ENCODE peak calls at places on chromosomes 12 and 14, in eight cellular contexts. One of them, this sample, is unnamed.

GRCh38 chr12:71731439-71732356 is 23.0 kb upstream of the RAB21 start:
- DNase-seq in left ventricle myocardium inferior: no peak
- DNase-seq in heart left ventricle: no peak
- DNase-seq in cardiac fibroblast: peak; percentile 36
- DNase-seq in HepG2: peak; percentile 79
- DNase-seq in kidney epithelial cell: no peak
- DNase-seq in IMR-90: peak; percentile 80
- DNase-seq in Jurkat, Clone E6-1: peak; percentile 37
- DNase-seq in this sample: no peak

GRCh38 chr14:90005939-90006530 is 50.3 kb downstream of the TDP1 start:
- DNase-seq in Jurkat, Clone E6-1: no peak
- DNase-seq in heart left ventricle: no peak
- DNase-seq in kidney epithelial cell: no peak
- DNase-seq in IMR-90: no peak
- DNase-seq in HepG2: no peak
- DNase-seq in left ventricle myocardium inferior: no peak
- DNase-seq in cardiac fibroblast: no peak
- DNase-seq in this sample: no peak

GRCh38 chr14:61631044-61631692 is 64.1 kb upstream of the HIF1A start:
- DNase-seq in cardiac fibroblast: no peak
- DNase-seq in Jurkat, Clone E6-1: no peak
- DNase-seq in HepG2: no peak
- DNase-seq in left ventricle myocardium inferior: no peak
- DNase-seq in kidney epithelial cell: no peak
- DNase-seq in heart left ventricle: no peak
- DNase-seq in IMR-90: no peak
- DNase-seq in this sample: no peak

GRCh38 chr12:16417058-16417457 is 69.6 kb downstream of the MGST1 start:
- DNase-seq in heart left ventricle: no peak
- DNase-seq in cardiac fibroblast: peak; percentile 2
- DNase-seq in HepG2: no peak
- DNase-seq in IMR-90: no peak
- DNase-seq in left ventricle myocardium inferior: no peak
- DNase-seq in kidney epithelial cell: no peak
- DNase-seq in Jurkat, Clone E6-1: no peak
- DNase-seq in this sample: no peak

GRCh38 chr12:9674226-9674590 is 4.7 kb downstream of the CLEC2D start:
- DNase-seq in left ventricle myocardium inferior: no peak
- DNase-seq in kidney epithelial cell: no peak
- DNase-seq in Jurkat, Clone E6-1: peak; percentile 79
- DNase-seq in HepG2: no peak
- DNase-seq in heart left ventricle: no peak
- DNase-seq in IMR-90: no peak
- DNase-seq in cardiac fibroblast: no peak
- DNase-seq in this sample: no peak

GRCh38 chr14:54427914-54428313 is 13.3 kb downstream of the CNIH1 start:
- DNase-seq in Jurkat, Clone E6-1: no peak
- DNase-seq in cardiac fibroblast: no peak
- DNase-seq in kidney epithelial cell: no peak
- DNase-seq in HepG2: no peak
- DNase-seq in heart left ventricle: no peak
- DNase-seq in left ventricle myocardium inferior: no peak
- DNase-seq in IMR-90: no peak
- DNase-seq in this sample: no peak

GRCh38 chr12:121009744-121010143 is 6.5 kb downstream of the C12orf43 start:
- DNase-seq in left ventricle myocardium inferior: no peak
- DNase-seq in Jurkat, Clone E6-1: peak; percentile 45
- DNase-seq in heart left ventricle: no peak
- DNase-seq in kidney epithelial cell: peak; percentile 5
- DNase-seq in IMR-90: peak; percentile 42
- DNase-seq in cardiac fibroblast: peak; percentile 39
- DNase-seq in HepG2: peak; percentile 49
- DNase-seq in this sample: no peak

GRCh38 chr14:23441076-23441475 is 5.6 kb upstream of the MYH7 start:
- DNase-seq in heart left ventricle: no peak
- DNase-seq in IMR-90: no peak
- DNase-seq in HepG2: no peak
- DNase-seq in cardiac fibroblast: peak; percentile 22
- DNase-seq in kidney epithelial cell: no peak
- DNase-seq in Jurkat, Clone E6-1: no peak
- DNase-seq in left ventricle myocardium inferior: no peak
- DNase-seq in this sample: no peak

GRCh38 chr12:19151298-19151697 is 21.8 kb downstream of the PLEKHA5 start:
- DNase-seq in kidney epithelial cell: no peak
- DNase-seq in left ventricle myocardium inferior: no peak
- DNase-seq in cardiac fibroblast: no peak
- DNase-seq in Jurkat, Clone E6-1: no peak
- DNase-seq in heart left ventricle: no peak
- DNase-seq in IMR-90: no peak
- DNase-seq in HepG2: no peak
- DNase-seq in this sample: no peak

GRCh38 chr14:77036484-77037337 is 8.2 kb upstream of the IRF2BPL start:
- DNase-seq in kidney epithelial cell: no peak
- DNase-seq in HepG2: no peak
- DNase-seq in Jurkat, Clone E6-1: no peak
- DNase-seq in left ventricle myocardium inferior: no peak
- DNase-seq in heart left ventricle: no peak
- DNase-seq in cardiac fibroblast: peak; percentile 16
- DNase-seq in IMR-90: no peak
- DNase-seq in this sample: no peak

GRCh38 chr12:104718581-104718980 is 239.5 kb downstream of the SLC41A2 start:
- DNase-seq in IMR-90: peak; percentile 34
- DNase-seq in HepG2: no peak
- DNase-seq in heart left ventricle: no peak
- DNase-seq in cardiac fibroblast: no peak
- DNase-seq in kidney epithelial cell: no peak
- DNase-seq in Jurkat, Clone E6-1: no peak
- DNase-seq in left ventricle myocardium inferior: no peak
- DNase-seq in this sample: no peak

GRCh38 chr12:71158361-71158882 is 623 bp upstream of the TSPAN8 start:
- DNase-seq in HepG2: peak; percentile 54
- DNase-seq in left ventricle myocardium inferior: no peak
- DNase-seq in IMR-90: no peak
- DNase-seq in heart left ventricle: no peak
- DNase-seq in Jurkat, Clone E6-1: no peak
- DNase-seq in cardiac fibroblast: peak; percentile 9
- DNase-seq in kidney epithelial cell: no peak
- DNase-seq in this sample: no peak

GRCh38 chr12:48750769-48751356 is 34.4 kb upstream of the CCNT1 start:
- DNase-seq in kidney epithelial cell: no peak
- DNase-seq in heart left ventricle: no peak
- DNase-seq in left ventricle myocardium inferior: no peak
- DNase-seq in Jurkat, Clone E6-1: no peak
- DNase-seq in cardiac fibroblast: peak; percentile 7
- DNase-seq in HepG2: no peak
- DNase-seq in IMR-90: peak; percentile 44
- DNase-seq in this sample: no peak

GRCh38 chr12:112148031-112148513 is 22.7 kb downstream of the TRAFD1 start:
- DNase-seq in cardiac fibroblast: peak; percentile 89
- DNase-seq in heart left ventricle: no peak
- DNase-seq in kidney epithelial cell: no peak
- DNase-seq in Jurkat, Clone E6-1: peak; percentile 17
- DNase-seq in HepG2: no peak
- DNase-seq in left ventricle myocardium inferior: no peak
- DNase-seq in IMR-90: peak; percentile 79
- DNase-seq in this sample: no peak

GRCh38 chr12:101745481-101745880 is 6.2 kb upstream of the SYCP3 start:
- DNase-seq in HepG2: no peak
- DNase-seq in IMR-90: no peak
- DNase-seq in heart left ventricle: no peak
- DNase-seq in Jurkat, Clone E6-1: no peak
- DNase-seq in cardiac fibroblast: peak; percentile 31
- DNase-seq in kidney epithelial cell: no peak
- DNase-seq in left ventricle myocardium inferior: no peak
- DNase-seq in this sample: no peak

GRCh38 chr12:110347767-110348166 is 55.7 kb downstream of the ANAPC7 start:
- DNase-seq in heart left ventricle: no peak
- DNase-seq in Jurkat, Clone E6-1: no peak
- DNase-seq in kidney epithelial cell: no peak
- DNase-seq in left ventricle myocardium inferior: no peak
- DNase-seq in cardiac fibroblast: no peak
- DNase-seq in IMR-90: no peak
- DNase-seq in HepG2: no peak
- DNase-seq in this sample: no peak

GRCh38 chr12:108689314-108690190 is 41.8 kb downstream of the CORO1C start:
- DNase-seq in kidney epithelial cell: no peak
- DNase-seq in Jurkat, Clone E6-1: peak; percentile 87
- DNase-seq in heart left ventricle: peak; percentile 66
- DNase-seq in HepG2: peak; percentile 89
- DNase-seq in cardiac fibroblast: peak; percentile 65
- DNase-seq in left ventricle myocardium inferior: no peak
- DNase-seq in IMR-90: peak; percentile 55
- DNase-seq in this sample: no peak

GRCh38 chr12:108691995-108692808 is 39.1 kb downstream of the CORO1C start:
- DNase-seq in kidney epithelial cell: no peak
- DNase-seq in Jurkat, Clone E6-1: peak; percentile 45
- DNase-seq in left ventricle myocardium inferior: peak; percentile 49
- DNase-seq in IMR-90: peak; percentile 34
- DNase-seq in heart left ventricle: no peak
- DNase-seq in HepG2: no peak
- DNase-seq in cardiac fibroblast: peak; percentile 35
- DNase-seq in this sample: no peak

GRCh38 chr12:108690799-108691153 is 40.5 kb downstream of the CORO1C start:
- DNase-seq in cardiac fibroblast: no peak
- DNase-seq in IMR-90: no peak
- DNase-seq in Jurkat, Clone E6-1: no peak
- DNase-seq in heart left ventricle: no peak
- DNase-seq in left ventricle myocardium inferior: no peak
- DNase-seq in kidney epithelial cell: no peak
- DNase-seq in HepG2: no peak
- DNase-seq in this sample: no peak

GRCh38 chr12:108691154-108691994 is 39.9 kb downstream of the CORO1C start:
- DNase-seq in left ventricle myocardium inferior: peak; percentile 94
- DNase-seq in Jurkat, Clone E6-1: peak; percentile 67
- DNase-seq in kidney epithelial cell: peak; percentile 96
- DNase-seq in cardiac fibroblast: peak; percentile 99
- DNase-seq in IMR-90: peak; percentile 99
- DNase-seq in heart left ventricle: peak; percentile 95
- DNase-seq in HepG2: peak; percentile 96
- DNase-seq in this sample: peak; percentile 98

GRCh38 chr12:108690191-108690518 is 41.2 kb downstream of the CORO1C start:
- DNase-seq in kidney epithelial cell: no peak
- DNase-seq in left ventricle myocardium inferior: no peak
- DNase-seq in IMR-90: no peak
- DNase-seq in cardiac fibroblast: no peak
- DNase-seq in HepG2: no peak
- DNase-seq in heart left ventricle: no peak
- DNase-seq in Jurkat, Clone E6-1: no peak
- DNase-seq in this sample: no peak
- H3K4me3 ChIP-seq in kidney epithelial cell: no peak overlapping the region
- H3K4me3 ChIP-seq in left ventricle myocardium inferior: peak overlapping the region; percentile 50
- H3K4me3 ChIP-seq in IMR-90: no peak overlapping the region
- H3K4me3 ChIP-seq in cardiac fibroblast: no peak overlapping the region
- H3K4me3 ChIP-seq in HepG2: peak overlapping the region; percentile 45
- H3K4me3 ChIP-seq in heart left ventricle: peak overlapping the region; percentile 16
- H3K4me3 ChIP-seq in Jurkat, Clone E6-1: no peak overlapping the region
- H3K4me3 ChIP-seq in this sample: no peak overlapping the region

DNA sequence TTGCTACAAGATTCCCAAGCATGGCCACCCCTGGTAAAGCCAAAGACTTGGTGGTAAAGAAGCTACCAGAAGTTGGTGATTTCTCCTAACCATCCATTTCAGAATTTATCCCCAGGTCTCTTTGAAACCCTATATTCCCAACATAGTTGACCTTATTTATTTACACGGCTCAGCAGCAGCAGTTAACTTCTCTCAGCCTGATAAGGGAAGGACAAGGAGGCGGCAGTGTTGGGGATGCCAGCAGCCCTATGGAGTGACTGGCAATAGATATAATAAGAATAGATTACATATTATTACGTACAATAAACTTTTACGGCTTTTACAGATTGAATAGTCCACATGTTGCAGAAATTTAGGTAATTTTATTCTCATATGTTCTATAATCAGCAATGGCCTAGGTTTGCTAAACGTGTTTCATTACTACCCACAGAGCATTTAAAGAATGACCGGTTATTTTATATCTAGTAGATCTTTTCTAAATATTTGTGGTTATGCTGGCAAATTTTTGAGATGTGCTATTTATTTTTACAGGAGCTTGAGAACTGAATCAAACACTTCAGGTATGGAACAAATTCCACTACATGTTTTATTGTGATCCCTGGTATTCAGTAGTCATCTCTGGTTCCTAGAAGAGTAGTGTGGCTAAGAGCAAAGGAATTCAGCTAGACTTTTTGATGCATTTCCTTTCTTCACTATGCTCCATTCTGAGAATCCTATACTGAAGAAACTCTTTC is 19.8 kb upstream of the PALS1 start:
- DNase-seq in left ventricle myocardium inferior: no peak
- DNase-seq in heart left ventricle: no peak
- DNase-seq in HepG2: no peak
- DNase-seq in cardiac fibroblast: peak; percentile 76
- DNase-seq in Jurkat, Clone E6-1: no peak
- DNase-seq in kidney epithelial cell: no peak
- DNase-seq in IMR-90: peak; percentile 80
- DNase-seq in this sample: peak; percentile 67
- H3K4me3 ChIP-seq in left ventricle myocardium inferior: no peak overlapping the region
- H3K4me3 ChIP-seq in heart left ventricle: no peak overlapping the region
- H3K4me3 ChIP-seq in HepG2: no peak overlapping the region
- H3K4me3 ChIP-seq in cardiac fibroblast: no peak overlapping the region
- H3K4me3 ChIP-seq in Jurkat, Clone E6-1: no peak overlapping the region
- H3K4me3 ChIP-seq in kidney epithelial cell: no peak overlapping the region
- H3K4me3 ChIP-seq in IMR-90: no peak overlapping the region
- H3K4me3 ChIP-seq in this sample: no peak overlapping the region

GRCh38 chr12:54217774-54218221 is 29.0 kb upstream of the SMUG1 start:
- DNase-seq in HepG2: no peak
- DNase-seq in kidney epithelial cell: no peak
- DNase-seq in heart left ventricle: peak; percentile 23
- DNase-seq in left ventricle myocardium inferior: peak; percentile 24
- DNase-seq in Jurkat, Clone E6-1: no peak
- DNase-seq in IMR-90: no peak
- DNase-seq in cardiac fibroblast: peak; percentile 22
- DNase-seq in this sample: no peak
- H3K4me3 ChIP-seq in HepG2: no peak overlapping the region
- H3K4me3 ChIP-seq in kidney epithelial cell: peak overlapping the region; percentile 33
- H3K4me3 ChIP-seq in heart left ventricle: peak overlapping the region; percentile 36
- H3K4me3 ChIP-seq in left ventricle myocardium inferior: peak overlapping the region; percentile 60
- H3K4me3 ChIP-seq in Jurkat, Clone E6-1: no peak overlapping the region
- H3K4me3 ChIP-seq in IMR-90: peak overlapping the region; percentile 16
- H3K4me3 ChIP-seq in cardiac fibroblast: peak overlapping the region; percentile 48
- H3K4me3 ChIP-seq in this sample: peak overlapping the region; percentile 52

DNA sequence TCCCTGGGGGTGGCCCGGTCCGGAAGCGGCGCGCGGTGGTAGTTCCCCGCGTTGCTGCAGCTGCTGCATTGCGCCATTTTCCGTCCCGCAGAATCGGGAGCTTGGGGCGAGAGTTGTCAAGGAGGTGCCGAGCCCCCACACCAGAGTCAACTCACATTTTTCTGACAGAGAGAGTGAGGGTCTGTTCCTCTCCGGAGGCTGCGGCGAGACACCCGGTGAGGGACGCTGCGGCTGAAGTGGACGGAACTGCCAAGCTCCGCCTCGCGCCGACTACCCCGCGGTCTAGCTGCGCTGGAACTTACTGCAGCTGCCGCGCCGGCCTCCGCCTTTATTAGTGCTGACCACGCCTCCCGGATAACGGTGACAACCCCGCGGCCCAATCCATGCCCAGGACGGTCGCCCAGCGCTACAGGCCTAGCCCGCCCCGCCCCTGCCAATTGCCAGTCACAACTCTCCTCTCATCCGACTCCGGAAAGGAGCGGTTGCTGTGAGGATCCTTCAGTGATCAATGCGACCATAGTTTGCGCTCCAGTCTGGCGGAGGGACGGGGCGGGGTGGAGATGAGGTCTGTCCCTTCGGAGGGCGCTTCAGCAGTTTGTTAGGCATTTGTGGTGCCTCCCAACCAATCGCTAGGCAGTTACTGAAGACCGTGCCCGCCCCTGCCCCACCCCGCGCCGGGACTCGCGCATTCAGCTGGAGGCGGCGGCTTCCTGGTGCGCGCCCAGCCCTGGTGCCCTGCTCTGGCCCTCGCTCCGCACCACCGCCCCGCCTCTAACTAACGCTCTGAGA is at the start of gene VAMP1:
- DNase-seq in HepG2: peak; percentile 97
- DNase-seq in left ventricle myocardium inferior: peak; percentile 98
- DNase-seq in IMR-90: peak; percentile 96
- DNase-seq in cardiac fibroblast: peak; percentile 97
- DNase-seq in kidney epithelial cell: peak; percentile 81
- DNase-seq in Jurkat, Clone E6-1: peak; percentile 92
- DNase-seq in heart left ventricle: peak; percentile 98
- DNase-seq in this sample: peak; percentile 80
- H3K4me3 ChIP-seq in HepG2: peak within 1 kb of the TSS; percentile 76
- H3K4me3 ChIP-seq in left ventricle myocardium inferior: peak within 1 kb of the TSS; percentile 81
- H3K4me3 ChIP-seq in IMR-90: peak within 1 kb of the TSS; percentile 78
- H3K4me3 ChIP-seq in cardiac fibroblast: peak within 1 kb of the TSS; percentile 92
- H3K4me3 ChIP-seq in kidney epithelial cell: peak within 1 kb of the TSS; percentile 53
- H3K4me3 ChIP-seq in Jurkat, Clone E6-1: peak within 1 kb of the TSS; percentile 73
- H3K4me3 ChIP-seq in heart left ventricle: peak within 1 kb of the TSS; percentile 81
- H3K4me3 ChIP-seq in this sample: peak within 1 kb of the TSS; percentile 79